ENCODE peak calls at places on chromosomes 7 and 10, in five cellular contexts. E is amniotic stem cell, Q is fibroblast of lung, A is H7, P is left ventricle myocardium superior. W is an unnamed sample.

GRCh38 chr7:130275826-130276291 is 9.2 kb downstream of the CPA2 start:
- DNase-seq in A (no peak), Q (no peak), P (no peak), E (no peak), W (peak)

GRCh38 chr7:117274951-117275350 is 47.9 kb downstream of the WNT2 start:
- DNase-seq in A (no peak), E (no peak), P (no peak), Q (no peak), W (no peak)

GRCh38 chr7:19538036-19538435 is 170.8 kb downstream of the POLR1F start:
- DNase-seq in Q (no peak), E (no peak), P (no peak), A (no peak), W (no peak)

GRCh38 chr10:45442251-45442650 is 68.2 kb downstream of the ALOX5 start:
- DNase-seq in E (no peak), Q (no peak), A (no peak), P (no peak), W (no peak)

GRCh38 chr7:105808703-105809590 is 67.5 kb downstream of the ATXN7L1 start:
- DNase-seq in Q (peak), P (no peak), E (no peak), A (no peak), W (peak)

GRCh38 chr7:113731571-113731970 is 187.2 kb downstream of the PPP1R3A start:
- DNase-seq in E (no peak), A (no peak), P (no peak), Q (peak), W (no peak)

GRCh38 chr7:129383542-129384132 is 50.6 kb upstream of the STRIP2 start:
- DNase-seq in P (no peak), Q (no peak), A (no peak), E (no peak), W (no peak)

GRCh38 chr7:157854066-157854891 is 517.5 kb downstream of the DNAJB6 start:
- DNase-seq in A (no peak), P (peak), E (no peak), Q (no peak), W (no peak)

GRCh38 chr10:17005621-17006566 is 123.7 kb downstream of the CUBN start:
- DNase-seq in P (no peak), Q (no peak), E (no peak), A (no peak), W (no peak)

GRCh38 chr10:7035111-7035761 is 375.6 kb downstream of the SFMBT2 start:
- DNase-seq in E (no peak), P (no peak), Q (no peak), A (no peak), W (no peak)

GRCh38 chr10:77247076-77247561 is 390.5 kb downstream of the KCNMA1 start:
- DNase-seq in A (no peak), P (no peak), E (no peak), Q (peak), W (no peak)

GRCh38 chr7:101618916-101619315 is 10.2 kb downstream of the MYL10 start:
- DNase-seq in A (peak), Q (no peak), E (no peak), P (no peak), W (no peak)

GRCh38 chr7:3267928-3268690 is 32.9 kb upstream of the SDK1 start:
- DNase-seq in E (peak), Q (peak), P (no peak), A (no peak), W (peak)

GRCh38 chr7:158979023-158979529 is 122.7 kb downstream of the DYNC2I1 start:
- DNase-seq in E (no peak), P (no peak), A (no peak), Q (no peak), W (no peak)

GRCh38 chr7:137694405-137694804 is 152.4 kb downstream of the DGKI start:
- DNase-seq in A (no peak), Q (no peak), P (no peak), E (no peak), W (peak)

GRCh38 chr7:157686285-157686894 is 349.6 kb downstream of the DNAJB6 start:
- DNase-seq in Q (no peak), A (peak), P (no peak), E (no peak), W (no peak)

W was measured in kidney glomerular epithelial cell.